ENCODE peak calls at places on chromosomes 4 and X, in four cellular contexts. C, Q, O and W are unnamed samples.

GRCh38 chr4:7156273-7157139 is 35.8 kb upstream of the SORCS2 start:
- DNase-seq in Q (no peak), C (peak), O (no peak), W (no peak)

GRCh38 chr4:59570850-59571476 is 1629.2 kb upstream of the ADGRL3 start:
- DNase-seq in Q (no peak), C (no peak), O (no peak), W (no peak)

GRCh38 chrX:21711848-21712197 is 46.1 kb downstream of the SMPX start:
- DNase-seq in Q (no peak), O (no peak), C (no peak), W (no peak)

GRCh38 chr4:89422441-89422950 is 114.9 kb upstream of the GPRIN3 start:
- DNase-seq in Q (no peak), C (no peak), O (no peak), W (no peak)

GRCh38 chr4:113881256-113881655 is 98.2 kb downstream of the ARSJ start:
- DNase-seq in O (no peak), Q (no peak), C (no peak), W (no peak)

GRCh38 chr4:143389543-143390195 is 53.0 kb downstream of the GAB1 start:
- DNase-seq in Q (peak), C (no peak), O (no peak), W (no peak)

GRCh38 chr4:138055890-138056289 is 186.3 kb downstream of the SLC7A11 start:
- DNase-seq in Q (no peak), C (no peak), O (no peak), W (peak)

GRCh38 chr4:30538794-30539193 is 181.4 kb upstream of the PCDH7 start:
- DNase-seq in O (no peak), Q (no peak), C (no peak), W (no peak)

GRCh38 chrX:96987228-96987627 is 103.5 kb downstream of the RPA4 start:
- DNase-seq in O (no peak), Q (no peak), C (no peak), W (peak)

GRCh38 chr4:98996056-98996941 is 778 bp downstream of the METAP1 start:
- DNase-seq in C (no peak), O (peak), Q (no peak), W (peak)

GRCh38 chrX:10902001-10902400 is 209.1 kb upstream of the HCCS start:
- DNase-seq in C (no peak), O (peak), Q (no peak), W (no peak)

GRCh38 chr4:138262058-138262838 is 20.1 kb upstream of the SLC7A11 start:
- DNase-seq in Q (no peak), C (no peak), O (no peak), W (no peak)

GRCh38 chr4:96593422-96593821 is 753.5 kb downstream of the PDHA2 start:
- DNase-seq in Q (peak), O (no peak), C (no peak), W (no peak)

GRCh38 chr4:95381843-95382580 is 166.8 kb downstream of the UNC5C start:
- DNase-seq in C (no peak), Q (no peak), O (no peak), W (no peak)

GRCh38 chrX:138298268-138298667 is 413.2 kb downstream of the FGF13 start:
- DNase-seq in O (no peak), Q (no peak), C (no peak), W (no peak)

GRCh38 chrX:129480889-129481288 is 42.4 kb downstream of the SMARCA1 start:
- DNase-seq in C (no peak), Q (no peak), O (no peak), W (no peak)

GRCh38 chrX:124699876-124700275 is 353.5 kb downstream of the SH2D1A start:
- DNase-seq in Q (no peak), O (no peak), C (no peak), W (no peak)

GRCh38 chr4:139922625-139923024 is 231.4 kb downstream of the MAML3 start:
- DNase-seq in O (no peak), Q (no peak), C (no peak), W (no peak)

GRCh38 chr4:114025176-114025777 is 45.8 kb upstream of the ARSJ start:
- DNase-seq in Q (no peak), O (no peak), C (no peak), W (no peak)

GRCh38 chr4:130077275-130077674 is 981.3 kb downstream of the C4orf33 start:
- DNase-seq in C (no peak), O (no peak), Q (no peak), W (no peak)

GRCh38 chr4:7389101-7389701 is 45.5 kb downstream of the PSAPL1 start:
- DNase-seq in Q (no peak), O (no peak), C (no peak), W (no peak)

GRCh38 chrX:153867671-153868070 is 18.3 kb downstream of the L1CAM start:
- DNase-seq in C (no peak), O (no peak), Q (no peak), W (no peak)

GRCh38 chrX:7139202-7140081 is 8.1 kb upstream of the STS start:
- DNase-seq in O (no peak), Q (no peak), C (no peak), W (peak)

GRCh38 chr4:38728651-38729141 is 54.1 kb downstream of the TLR10 start:
- DNase-seq in Q (peak), O (no peak), C (no peak), W (no peak)

GRCh38 chrX:75421688-75422087 is 101.1 kb downstream of the ZDHHC15 start:
- DNase-seq in C (no peak), O (no peak), Q (no peak), W (no peak)

GRCh38 chrX:38216642-38217041 is 4.0 kb downstream of the SRPX start:
- DNase-seq in O (no peak), Q (no peak), C (no peak), W (no peak)

GRCh38 chrX:139191746-139192385 is 338.7 kb upstream of the F9 start:
- DNase-seq in C (no peak), Q (no peak), O (no peak), W (no peak)

GRCh38 chrX:103248553-103248952 is 6.4 kb downstream of the TCEAL8 start:
- DNase-seq in O (no peak), Q (no peak), C (peak), W (no peak)

GRCh38 chr4:87677731-87678130 is 27.7 kb downstream of the DMP1 start:
- DNase-seq in Q (no peak), O (no peak), C (no peak), W (no peak)

GRCh38 chr4:70754470-70754869 is 32.7 kb downstream of the RUFY3 start:
- DNase-seq in C (peak), Q (no peak), O (no peak), W (no peak)

GRCh38 chrX:69028006-69028760 is 137.1 kb downstream of the PJA1 start:
- DNase-seq in C (no peak), Q (no peak), O (no peak), W (no peak)

GRCh38 chr4:101355767-101356702 is 8.7 kb upstream of the PPP3CA start:
- DNase-seq in C (no peak), O (peak), Q (no peak), W (peak)